ENCODE peak calls at places on chromosomes 1 and 21, in eight cellular contexts. T is hypothalamus, N is B cell, Z is aorta, D is memory B cell, X is HS-27A, F is frontal cortex, P is A172. G is an unnamed sample.

GRCh38 chr1:109441105-109441504 is 14.9 kb upstream of the PSMA5 start:
- DNase-seq in T (no peak), N (no peak), Z (no peak), D (no peak), X (no peak), F (no peak), P (no peak), G (no peak)

GRCh38 chr1:212137854-212138253 is 102.3 kb downstream of the DTL start:
- DNase-seq in T (no peak), N (no peak), Z (no peak), D (no peak), X (no peak), F (no peak), P (no peak), G (no peak)

GRCh38 chr1:119160851-119161250 is 20.4 kb upstream of the WARS2 start:
- DNase-seq in T (no peak), N (no peak), Z (no peak), D (no peak), X (no peak), F (no peak), P (no peak), G (no peak)

GRCh38 chr1:171126504-171126903 is 35.8 kb downstream of the FMO3 start:
- DNase-seq in T (no peak), N (no peak), Z (peak), D (no peak), X (no peak), F (no peak), P (no peak), G (no peak)

GRCh38 chr1:22332795-22333499 is 118.7 kb upstream of the ZBTB40 start:
- DNase-seq in T (no peak), N (no peak), Z (no peak), D (no peak), X (no peak), F (no peak), P (peak), G (no peak)

GRCh38 chr1:8814870-8815269 is 2.6 kb downstream of the RERE start:
- DNase-seq in T (no peak), N (peak), Z (no peak), D (no peak), X (no peak), F (no peak), P (no peak), G (no peak)

GRCh38 chr1:192521734-192522133 is 53.8 kb upstream of the RGS1 start:
- DNase-seq in T (no peak), N (no peak), Z (no peak), D (no peak), X (no peak), F (no peak), P (no peak), G (no peak)

GRCh38 chr1:168083456-168084325 is 53.0 kb downstream of the GPR161 start:
- DNase-seq in T (no peak), N (no peak), Z (no peak), D (no peak), X (no peak), F (no peak), P (no peak), G (no peak)

GRCh38 chr1:235027862-235028250 is 100.8 kb downstream of the TOMM20 start:
- DNase-seq in T (no peak), N (no peak), Z (no peak), D (no peak), X (no peak), F (no peak), P (no peak), G (no peak)

GRCh38 chr1:40799351-40799867 is 15.8 kb downstream of the KCNQ4 start:
- DNase-seq in T (no peak), N (no peak), Z (peak), D (no peak), X (no peak), F (no peak), P (no peak), G (no peak)

GRCh38 chr1:50271968-50272578 is 151.2 kb downstream of the DMRTA2 start:
- DNase-seq in T (no peak), N (peak), Z (no peak), D (no peak), X (no peak), F (peak), P (no peak), G (peak)

GRCh38 chr1:203440780-203441179 is 34.8 kb upstream of the PRELP start:
- DNase-seq in T (peak), N (peak), Z (peak), D (no peak), X (peak), F (peak), P (peak), G (no peak)

GRCh38 chr21:31293986-31294385 is 50.1 kb downstream of the TIAM1 start:
- DNase-seq in T (no peak), N (no peak), Z (no peak), D (no peak), X (peak), F (peak), P (peak), G (no peak)

GRCh38 chr1:97903626-97904025 is 17.2 kb downstream of the DPYD start:
- DNase-seq in T (no peak), N (no peak), Z (no peak), D (no peak), X (no peak), F (no peak), P (no peak), G (no peak)

GRCh38 chr1:225881081-225882007 is 836 bp downstream of the TMEM63A start:
- DNase-seq in T (no peak), N (peak), Z (peak), D (peak), X (no peak), F (no peak), P (peak), G (no peak)

GRCh38 chr1:161342836-161343235 is 24.8 kb downstream of the CFAP126 start:
- DNase-seq in T (no peak), N (no peak), Z (no peak), D (no peak), X (no peak), F (no peak), P (no peak), G (no peak)

GRCh38 chr1:22627331-22627730 is 9.1 kb upstream of the C1QA start:
- DNase-seq in T (no peak), N (no peak), Z (no peak), D (no peak), X (no peak), F (no peak), P (no peak), G (no peak)

GRCh38 chr1:193794239-193794638 is 607.8 kb upstream of the B3GALT2 start:
- DNase-seq in T (no peak), N (no peak), Z (no peak), D (no peak), X (no peak), F (no peak), P (no peak), G (no peak)

GRCh38 chr1:39158330-39159086 is 46.0 kb upstream of the MACF1 start:
- DNase-seq in T (no peak), N (peak), Z (no peak), D (no peak), X (no peak), F (no peak), P (no peak), G (peak)

GRCh38 chr1:156494309-156494895 is 6.2 kb downstream of the MEF2D start:
- DNase-seq in T (no peak), N (peak), Z (peak), D (no peak), X (no peak), F (no peak), P (no peak), G (no peak)

GRCh38 chr1:15965228-15965767 is 10.6 kb downstream of the ZBTB17 start:
- DNase-seq in T (no peak), N (peak), Z (no peak), D (no peak), X (no peak), F (no peak), P (no peak), G (no peak)

GRCh38 chr1:237677979-237678378 is 212.7 kb downstream of the ZP4 start:
- DNase-seq in T (no peak), N (no peak), Z (no peak), D (no peak), X (peak), F (no peak), P (peak), G (no peak)

GRCh38 chr1:52140633-52141512 is 1.0 kb upstream of the ZFYVE9 start:
- DNase-seq in T (no peak), N (no peak), Z (no peak), D (no peak), X (no peak), F (no peak), P (no peak), G (no peak)

GRCh38 chr1:116006486-116006964 is 30.2 kb downstream of the SLC22A15 start:
- DNase-seq in T (no peak), N (peak), Z (no peak), D (no peak), X (no peak), F (no peak), P (no peak), G (no peak)

GRCh38 chr1:38270241-38270871 is 223.8 kb upstream of the POU3F1 start:
- DNase-seq in T (no peak), N (no peak), Z (no peak), D (no peak), X (no peak), F (no peak), P (no peak), G (no peak)

GRCh38 chr1:200279810-200280411 is 129.9 kb downstream of the ZNF281 start:
- DNase-seq in T (no peak), N (peak), Z (peak), D (no peak), X (peak), F (peak), P (peak), G (peak)

GRCh38 chr1:155082301-155082940 is 3.8 kb downstream of the EFNA3 start:
- DNase-seq in T (no peak), N (peak), Z (no peak), D (no peak), X (no peak), F (no peak), P (no peak), G (no peak)

GRCh38 chr21:46429754-46430681 is 28.7 kb upstream of the DIP2A start:
- DNase-seq in T (no peak), N (no peak), Z (no peak), D (no peak), X (no peak), F (no peak), P (no peak), G (no peak)

GRCh38 chr21:45405819-45406762 is 1.1 kb downstream of the COL18A1 start:
- DNase-seq in T (no peak), N (peak), Z (peak), D (no peak), X (no peak), F (no peak), P (peak), G (no peak)

GRCh38 chr1:116556289-116557006 is 14.4 kb downstream of the CD58 start:
- DNase-seq in T (no peak), N (peak), Z (peak), D (no peak), X (peak), F (no peak), P (peak), G (no peak)

GRCh38 chr1:167232801-167233200 is 12.1 kb downstream of the POU2F1 start:
- DNase-seq in T (no peak), N (no peak), Z (no peak), D (no peak), X (no peak), F (no peak), P (no peak), G (no peak)

GRCh38 chr21:25412090-25412489 is 195.2 kb downstream of the MRPL39 start:
- DNase-seq in T (no peak), N (no peak), Z (no peak), D (no peak), X (no peak), F (no peak), P (peak), G (no peak)

G was measured in progenitor cell of endocrine pancreas.